ENCODE peak calls at places on chromosomes 2 and 18, in eight cellular contexts. E is heart left ventricle; S is activated naive CD8-positive, alpha-beta T cell treated with anti-CD3 and anti-CD28 coated beads, Interleukin-2, amount 50 U/mL, for 16 hours; G is stimulated activated CD8-positive, alpha-beta memory T cell treated with anti-CD3 and anti-CD28 coated beads, Interleukin-15, amount 100 ng/mL, for 24 hours; X is GM12864; H is ovary; J is cardiac fibroblast; V is GM03348. R is an unnamed sample.

GRCh38 chr2:240898731-240899467 is 2.9 kb upstream of the MAB21L4 start:
- DNase-seq in V (no peak), J (no peak), G (no peak), H (no peak), X (no peak), S (no peak), E (peak; percentile 15), R (no peak)

GRCh38 chr2:120708944-120709607 is 26.6 kb upstream of the GLI2 start:
- DNase-seq in J (no peak), V (no peak), X (no peak), S (no peak), G (no peak), E (no peak), H (no peak), R (no peak)

GRCh38 chr2:240556553-240557100 is 1.2 kb downstream of the ANKMY1 start:
- DNase-seq in H (no peak), S (no peak), V (peak; percentile 75), J (peak; percentile 55), G (no peak), X (no peak), E (no peak), R (peak; percentile 29)

GRCh38 chr2:197360744-197361156 is 50.2 kb upstream of the ANKRD44 start:
- DNase-seq in G (no peak), V (peak; percentile 74), H (no peak), S (no peak), E (no peak), X (no peak), J (peak; percentile 50), R (no peak)

GRCh38 chr2:9592699-9593098 is 37.1 kb upstream of the ADAM17 start:
- DNase-seq in S (no peak), J (no peak), X (no peak), H (no peak), V (no peak), G (no peak), E (no peak), R (no peak)

GRCh38 chr18:22412502-22412901 is 5.2 kb downstream of the CTAGE1 start:
- DNase-seq in E (no peak), J (peak; percentile 48), G (no peak), V (peak; percentile 62), X (no peak), H (no peak), S (no peak), R (no peak)

GRCh38 chr2:216694826-216695217 is 527 bp downstream of the IGFBP5 start:
- DNase-seq in H (no peak), S (no peak), G (no peak), X (no peak), V (no peak), J (no peak), E (no peak), R (no peak)

GRCh38 chr2:40488927-40489677 is 37.2 kb upstream of the SLC8A1 start:
- DNase-seq in S (no peak), E (no peak), G (no peak), H (no peak), J (peak; percentile 73), V (peak; percentile 24), X (no peak), R (no peak)

GRCh38 chr2:5387421-5387820 is 304.8 kb upstream of the SOX11 start:
- DNase-seq in H (no peak), S (no peak), X (no peak), J (no peak), E (no peak), V (no peak), G (no peak), R (no peak)

GRCh38 chr2:175431054-175431780 is 249.7 kb upstream of the ATP5MC3 start:
- DNase-seq in X (no peak), H (no peak), J (no peak), G (no peak), S (no peak), V (no peak), E (no peak), R (no peak)

GRCh38 chr2:95310211-95310610 is 13.1 kb downstream of the KCNIP3 start:
- DNase-seq in E (no peak), G (no peak), H (no peak), V (no peak), J (no peak), X (no peak), S (no peak), R (no peak)

GRCh38 chr2:126823951-126824350 is 74.7 kb upstream of the TEX51 start:
- DNase-seq in V (no peak), E (no peak), H (no peak), S (no peak), X (no peak), J (no peak), G (no peak), R (no peak)

GRCh38 chr18:58132595-58133191 is 88.7 kb downstream of the NEDD4L start:
- DNase-seq in H (no peak), E (no peak), J (no peak), X (no peak), G (no peak), V (peak; percentile 16), S (no peak), R (no peak)

GRCh38 chr2:98736464-98736889 is 5.5 kb upstream of the MGAT4A start:
- DNase-seq in H (no peak), V (no peak), G (no peak), X (no peak), J (peak; percentile 30), S (no peak), E (no peak), R (no peak)

GRCh38 chr2:215654177-215654850 is 218.4 kb upstream of the FN1 start:
- DNase-seq in S (no peak), H (no peak), X (no peak), V (peak; percentile 54), E (no peak), J (no peak), G (no peak), R (no peak)

GRCh38 chr2:43890855-43891254 is 52.1 kb downstream of the ABCG8 start:
- DNase-seq in J (peak; percentile 21), V (no peak), H (no peak), E (no peak), X (no peak), G (no peak), S (no peak), R (no peak)

GRCh38 chr2:68031546-68032160 is 31.2 kb downstream of the C1D start:
- DNase-seq in G (no peak), V (peak; percentile 59), J (peak; percentile 79), X (peak; percentile 24), H (no peak), E (no peak), S (no peak), R (no peak)

GRCh38 chr2:208047840-208048239 is 22.5 kb upstream of the PLEKHM3 start:
- DNase-seq in J (no peak), E (no peak), V (no peak), G (no peak), H (no peak), S (no peak), X (no peak), R (no peak)

GRCh38 chr2:217827430-217828201 is 175.2 kb downstream of the TNS1 start:
- DNase-seq in E (peak; percentile 80), J (no peak), X (no peak), H (peak; percentile 53), V (peak; percentile 79), S (no peak), G (no peak), R (no peak)

GRCh38 chr2:67839242-67839641 is 223.6 kb downstream of the C1D start:
- DNase-seq in G (no peak), V (no peak), J (peak; percentile 54), S (no peak), E (no peak), X (no peak), H (no peak), R (no peak)

GRCh38 chr18:8478166-8478967 is 130.9 kb upstream of the RAB12 start:
- DNase-seq in S (peak; percentile 6), J (peak; percentile 62), X (peak; percentile 10), E (peak; percentile 37), V (peak; percentile 90), H (peak; percentile 28), G (peak; percentile 14), R (peak; percentile 37)

GRCh38 chr18:42784612-42785011 is 330.9 kb downstream of the RIT2 start:
- DNase-seq in H (no peak), E (no peak), J (no peak), S (no peak), G (no peak), X (no peak), V (no peak), R (no peak)

GRCh38 chr2:71876542-71877451 is 270.9 kb downstream of the CYP26B1 start:
- DNase-seq in S (no peak), X (no peak), G (no peak), J (peak; percentile 61), H (no peak), E (no peak), V (no peak), R (no peak)

GRCh38 chr2:144559681-144560080 is 39.8 kb upstream of the ZEB2 start:
- DNase-seq in H (no peak), G (no peak), J (no peak), E (no peak), S (no peak), X (no peak), V (no peak), R (no peak)

GRCh38 chr2:191320881-191321280 is 75.7 kb downstream of the MYO1B start:
- DNase-seq in X (no peak), G (no peak), E (no peak), V (no peak), S (no peak), H (no peak), J (no peak), R (no peak)

GRCh38 chr18:78912862-78913261 is 66.8 kb upstream of the SALL3 start:
- DNase-seq in J (no peak), S (no peak), G (no peak), X (no peak), E (no peak), H (no peak), V (no peak), R (no peak)

GRCh38 chr2:191661099-191661681 is 16.7 kb upstream of the NABP1 start:
- DNase-seq in H (no peak), S (no peak), V (no peak), J (no peak), G (no peak), E (no peak), X (no peak), R (no peak)